ENCODE peak calls at places on chromosome 14, in nine cellular contexts. S is endothelial cell, I is ovary, Y is GM12865, M is AG09319, X is fibroblast of mammary gland, A is A549, B is WTC11, O is osteocyte. P is an unnamed sample.

GRCh38 chr14:103372552-103373304 is 12.5 kb upstream of the MARK3 start:
- DNase-seq in S (no peak), I (no peak), Y (no peak), M (peak; percentile 54), X (peak; percentile 98), A (peak; percentile 77), B (no peak), O (no peak), P (no peak)

GRCh38 chr14:101830271-101830670 is 68.8 kb downstream of the PPP2R5C start:
- DNase-seq in S (no peak), I (no peak), Y (no peak), M (no peak), X (no peak), A (no peak), B (no peak), O (no peak), P (no peak)

GRCh38 chr14:91872517-91873470 is 5.5 kb upstream of the TC2N start:
- DNase-seq in S (no peak), I (no peak), Y (peak; percentile 32), M (peak; percentile 74), X (peak; percentile 89), A (peak; percentile 37), B (no peak), O (no peak), P (no peak)

GRCh38 chr14:90483551-90483950 is 86.7 kb downstream of the CALM1 start:
- DNase-seq in S (no peak), I (no peak), Y (no peak), M (no peak), X (no peak), A (no peak), B (no peak), O (peak; percentile 80), P (no peak)

GRCh38 chr14:103187911-103188310 is 64.7 kb downstream of the TNFAIP2 start:
- DNase-seq in S (no peak), I (no peak), Y (no peak), M (no peak), X (no peak), A (no peak), B (no peak), O (no peak), P (no peak)

GRCh38 chr14:36942522-36943245 is 229.7 kb downstream of the SLC25A21 start:
- DNase-seq in S (no peak), I (no peak), Y (no peak), M (no peak), X (peak; percentile 59), A (no peak), B (no peak), O (no peak), P (no peak)

GRCh38 chr14:72879431-72879830 is 14.5 kb downstream of the DPF3 start:
- DNase-seq in S (no peak), I (no peak), Y (no peak), M (no peak), X (no peak), A (no peak), B (no peak), O (no peak), P (no peak)

GRCh38 chr14:31388687-31389413 is 31.5 kb downstream of the HEATR5A start:
- DNase-seq in S (no peak), I (no peak), Y (peak; percentile 2), M (no peak), X (peak; percentile 27), A (no peak), B (no peak), O (no peak), P (no peak)

GRCh38 chr14:34053666-34054065 is 102.8 kb upstream of the EGLN3 start:
- DNase-seq in S (peak; percentile 11), I (peak; percentile 74), Y (no peak), M (no peak), X (peak; percentile 69), A (no peak), B (no peak), O (peak; percentile 57), P (no peak)

GRCh38 chr14:23602181-23603095 is 23.8 kb upstream of the JPH4 start:
- DNase-seq in S (no peak), I (no peak), Y (peak; percentile 46), M (no peak), X (no peak), A (no peak), B (no peak), O (peak; percentile 63), P (no peak)

GRCh38 chr14:103316723-103317122 is 17.3 kb upstream of the EIF5 start:
- DNase-seq in S (no peak), I (no peak), Y (no peak), M (no peak), X (no peak), A (no peak), B (no peak), O (no peak), P (no peak)

GRCh38 chr14:74029136-74029535 is 10.0 kb downstream of the BBOF1 start:
- DNase-seq in S (no peak), I (no peak), Y (no peak), M (no peak), X (no peak), A (no peak), B (no peak), O (no peak), P (no peak)

GRCh38 chr14:72701610-72702009 is 192.3 kb downstream of the DPF3 start:
- DNase-seq in S (no peak), I (no peak), Y (no peak), M (no peak), X (peak; percentile 24), A (no peak), B (no peak), O (no peak), P (no peak)

GRCh38 chr14:34258318-34258717 is 203.7 kb downstream of the SPTSSA start:
- DNase-seq in S (no peak), I (no peak), Y (no peak), M (no peak), X (peak; percentile 6), A (peak; percentile 3), B (no peak), O (no peak), P (no peak)

GRCh38 chr14:60095781-60096450 is 4.2 kb downstream of the PCNX4 start:
- DNase-seq in S (no peak), I (no peak), Y (no peak), M (no peak), X (peak; percentile 78), A (no peak), B (no peak), O (no peak), P (no peak)

DNA sequence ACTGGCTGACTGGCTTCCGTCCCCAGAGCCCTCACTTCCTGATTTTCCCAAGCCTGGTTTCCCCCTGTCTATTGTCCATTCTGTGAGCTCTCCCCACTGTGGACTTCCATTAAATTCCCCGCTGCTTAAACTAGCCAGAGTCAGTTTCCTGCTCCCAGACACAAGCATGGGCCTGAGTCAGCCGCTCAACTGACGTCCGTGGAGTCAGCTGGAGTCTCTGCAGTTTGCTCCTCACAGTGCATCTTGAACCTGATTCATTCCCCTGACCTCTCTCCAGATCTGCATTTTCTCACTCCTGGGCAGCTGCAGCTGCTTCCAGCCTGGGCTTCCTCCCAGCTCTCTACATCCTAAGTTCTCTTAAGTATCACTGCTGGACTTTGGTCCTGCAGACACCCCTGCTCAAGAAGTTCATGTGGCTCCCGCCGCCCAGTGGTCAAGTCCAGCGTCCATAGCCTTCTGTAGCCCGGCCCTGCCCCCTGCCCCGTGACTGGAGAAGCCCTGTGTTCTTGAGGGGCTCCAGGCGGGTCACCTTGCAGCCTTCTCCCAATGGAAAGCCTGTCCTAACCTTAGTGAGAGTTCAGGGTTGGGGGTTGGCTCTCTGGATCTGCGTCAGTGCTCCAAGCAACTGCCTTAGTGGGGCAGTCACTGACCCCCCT is 20.0 kb downstream of the NFKBIA start:
- DNase-seq in S (no peak), I (peak; percentile 81), Y (no peak), M (peak; percentile 66), X (peak; percentile 98), A (no peak), B (no peak), O (no peak), P (no peak)
- TF ChIP-seq CTCF in S (no peak), I (no peak), Y (no peak), M (no peak), X (peak; percentile 36), A (no peak), B (no peak), O (no peak), P (no peak)

DNA sequence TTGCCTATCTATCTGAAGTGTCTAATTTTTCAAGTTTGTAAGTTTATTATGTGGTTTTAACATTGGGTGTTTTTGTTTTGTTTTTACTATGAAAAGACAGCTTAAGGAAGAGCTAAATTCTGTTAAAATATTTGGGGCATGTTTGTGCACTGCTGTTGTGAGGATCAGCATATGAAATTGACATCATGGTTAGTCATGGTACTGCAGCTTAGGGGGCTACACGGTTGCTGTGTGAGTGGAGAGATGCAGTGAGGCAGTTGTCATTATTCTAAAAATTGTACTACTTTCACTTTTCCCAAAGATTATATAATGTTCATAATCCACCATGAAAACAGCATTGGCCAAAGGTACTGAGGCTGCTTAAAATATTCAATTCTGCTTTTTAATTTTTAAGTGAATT is 49.0 kb downstream of the ZC3H14 start:
- DNase-seq in S (no peak), I (no peak), Y (no peak), M (no peak), X (peak; percentile 40), A (no peak), B (no peak), O (no peak), P (no peak)
- TF ChIP-seq CTCF in S (no peak), I (no peak), Y (no peak), M (no peak), X (peak; percentile 11), A (no peak), B (no peak), O (no peak), P (no peak)

GRCh38 chr14:38145142-38145541 is 62.6 kb upstream of the SSTR1 start:
- DNase-seq in S (no peak), I (no peak), Y (no peak), M (no peak), X (no peak), A (no peak), B (no peak), O (no peak), P (no peak)

DNA sequence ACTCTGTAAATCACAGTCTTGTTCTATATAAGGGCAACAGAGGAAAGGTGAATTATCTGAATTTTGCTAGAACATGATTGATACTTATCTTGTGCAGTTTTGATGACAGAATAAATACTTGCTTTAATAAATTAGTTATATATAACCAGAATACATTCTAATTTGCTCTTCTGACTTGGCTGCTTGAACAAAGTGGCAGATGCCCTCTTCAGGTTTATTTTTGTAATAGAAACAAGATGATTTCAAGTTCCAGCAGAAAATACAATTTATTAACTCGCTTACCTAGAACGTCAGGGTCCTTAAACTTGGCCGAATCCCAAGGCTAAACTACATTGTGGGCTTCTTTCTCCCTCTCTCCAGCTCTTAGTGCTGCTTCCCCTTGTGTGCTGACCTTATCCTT is 57.6 kb upstream of the SSTR1 start:
- DNase-seq in S (no peak), I (no peak), Y (no peak), M (no peak), X (no peak), A (no peak), B (no peak), O (no peak), P (no peak)
- TF ChIP-seq CTCF in S (no peak), I (no peak), Y (no peak), M (no peak), X (peak; percentile 8), A (no peak), B (no peak), O (no peak), P (no peak)

DNA sequence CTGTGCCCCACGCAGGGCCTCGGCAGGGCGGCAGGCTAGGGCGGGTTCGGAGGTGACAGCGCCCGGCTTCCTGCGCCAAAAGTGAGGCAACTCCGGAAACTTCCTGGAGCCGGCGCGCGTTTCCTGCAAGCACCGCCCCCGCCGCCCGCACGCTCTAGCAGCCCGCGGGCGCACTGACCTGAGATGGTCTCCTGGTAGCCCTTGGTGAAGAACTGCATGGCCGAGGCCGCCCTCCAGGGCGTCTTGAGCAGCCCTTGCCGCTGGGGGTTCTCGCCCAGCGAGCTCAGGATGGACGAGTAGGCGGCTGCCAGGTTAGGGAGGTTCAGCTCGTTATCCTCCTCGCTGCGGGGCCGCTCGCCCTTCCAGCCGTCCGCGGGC is 494 bp downstream of the GCH1 start:
- DNase-seq in S (peak; percentile 77), I (peak; percentile 63), Y (peak; percentile 86), M (no peak), X (peak; percentile 31), A (peak; percentile 35), B (peak; percentile 70), O (peak; percentile 86), P (no peak)
- TF ChIP-seq CTCF in S (no peak), I (no peak), Y (peak; percentile 5), M (no peak), X (no peak), A (no peak), B (no peak), O (no peak), P (no peak)